ENCODE peak calls at places on chromosomes 11 and 22, in eight cellular contexts. E, C, Y, K, F, T, A and L are unnamed samples.

GRCh38 chr11:128908391-128909246 is 17.5 kb downstream of the KCNJ5 start:
- DNase-seq in E (no peak), C (no peak), Y (no peak), K (no peak), F (peak), T (peak), A (peak), L (peak)

GRCh38 chr11:77821349-77821851 is 456 bp downstream of the AAMDC start:
- DNase-seq in E (no peak), C (no peak), Y (no peak), K (peak), F (no peak), T (no peak), A (no peak), L (peak)

GRCh38 chr11:38723361-38723760 is 2125.3 kb upstream of the RAG2 start:
- DNase-seq in E (no peak), C (no peak), Y (no peak), K (no peak), F (no peak), T (no peak), A (no peak), L (no peak)

GRCh38 chr22:24185001-24185500 is 3.8 kb downstream of the SUSD2 start:
- DNase-seq in E (no peak), C (no peak), Y (no peak), K (no peak), F (no peak), T (no peak), A (no peak), L (no peak)

GRCh38 chr11:7576671-7577225 is 62.9 kb downstream of the PPFIBP2 start:
- DNase-seq in E (no peak), C (no peak), Y (no peak), K (no peak), F (no peak), T (no peak), A (no peak), L (peak)

GRCh38 chr22:44449683-44450425 is 48.2 kb downstream of the RTL6 start:
- DNase-seq in E (no peak), C (no peak), Y (no peak), K (no peak), F (no peak), T (no peak), A (no peak), L (no peak)

GRCh38 chr11:61885784-61886580 is 5.4 kb downstream of the FADS3 start:
- DNase-seq in E (no peak), C (no peak), Y (no peak), K (no peak), F (no peak), T (no peak), A (no peak), L (no peak)

GRCh38 chr22:46090631-46091201 is 59.6 kb upstream of the PPARA start:
- DNase-seq in E (no peak), C (no peak), Y (no peak), K (no peak), F (no peak), T (no peak), A (no peak), L (no peak)

GRCh38 chr11:128696930-128697329 is 3.1 kb downstream of the FLI1 start:
- DNase-seq in E (no peak), C (no peak), Y (no peak), K (no peak), F (no peak), T (no peak), A (no peak), L (no peak)

GRCh38 chr11:124896821-124897391 is 759 bp downstream of the ROBO4 start:
- DNase-seq in E (no peak), C (no peak), Y (no peak), K (no peak), F (no peak), T (no peak), A (no peak), L (no peak)

GRCh38 chr11:122673706-122674105 is 18.2 kb downstream of the UBASH3B start:
- DNase-seq in E (no peak), C (no peak), Y (no peak), K (no peak), F (peak), T (no peak), A (peak), L (peak)

GRCh38 chr11:6941970-6942369 is 15.7 kb downstream of the ZNF215 start:
- DNase-seq in E (no peak), C (no peak), Y (no peak), K (no peak), F (peak), T (no peak), A (no peak), L (no peak)

GRCh38 chr11:107799245-107799859 is 59.2 kb downstream of the SLC35F2 start:
- DNase-seq in E (peak), C (no peak), Y (peak), K (peak), F (peak), T (peak), A (peak), L (peak)

GRCh38 chr11:44531636-44532035 is 33.8 kb upstream of the CD82 start:
- DNase-seq in E (no peak), C (no peak), Y (no peak), K (no peak), F (peak), T (no peak), A (no peak), L (no peak)

GRCh38 chr11:57475191-57475590 is 14.9 kb downstream of the RTN4RL2 start:
- DNase-seq in E (no peak), C (no peak), Y (no peak), K (no peak), F (no peak), T (no peak), A (no peak), L (no peak)